ENCODE peak calls at places on chromosomes 1 and 21, in five cellular contexts. G is aorta; F is ovary; M is CD8-positive, alpha-beta T cell; V is PC-3. C is an unnamed sample.

GRCh38 chr1:66261370-66261769 is 272.6 kb upstream of the SGIP1 start:
- DNase-seq in F (no peak), M (no peak), G (no peak), V (peak; percentile 29), C (no peak)

GRCh38 chr1:39976732-39977131 is 21.8 kb downstream of the MFSD2A start:
- DNase-seq in V (no peak), M (no peak), F (no peak), G (no peak), C (no peak)

GRCh38 chr1:89587728-89588127 is 45.2 kb upstream of the LRRC8C start:
- DNase-seq in V (no peak), G (no peak), M (no peak), F (no peak), C (no peak)

GRCh38 chr21:45508607-45509565 is 33.4 kb downstream of the SLC19A1 start:
- DNase-seq in G (peak; percentile 43), V (no peak), M (no peak), F (peak; percentile 27), C (no peak)

GRCh38 chr1:100009458-100009857 is 39.7 kb downstream of the SLC35A3 start:
- DNase-seq in V (peak; percentile 31), M (no peak), F (no peak), G (no peak), C (no peak)

GRCh38 chr1:41637367-41637766 is 152.9 kb upstream of the EDN2 start:
- DNase-seq in G (no peak), F (no peak), V (no peak), M (no peak), C (no peak)

GRCh38 chr1:209685835-209686234 is 10.6 kb downstream of the G0S2 start:
- DNase-seq in M (no peak), V (no peak), F (no peak), G (no peak), C (no peak)

GRCh38 chr1:156913809-156914387 is 6.5 kb upstream of the LRRC71 start:
- DNase-seq in F (no peak), M (no peak), G (peak; percentile 18), V (no peak), C (no peak)

GRCh38 chr1:44068442-44068861 is 37.2 kb upstream of the SLC6A9 start:
- DNase-seq in V (no peak), G (peak; percentile 56), F (no peak), M (no peak), C (peak; percentile 26)

GRCh38 chr1:9690440-9691107 is 39.0 kb downstream of the PIK3CD start:
- DNase-seq in V (no peak), G (no peak), F (no peak), M (no peak), C (no peak)
- H3K27ac ChIP-seq in V (no peak overlapping the region), G (no peak overlapping the region), F (no peak overlapping the region), M (peak overlapping the region; percentile 42), C (no peak overlapping the region)

GRCh38 chr1:206725053-206725963 is 40.6 kb downstream of the MAPKAPK2 start:
- DNase-seq in V (peak; percentile 69), G (no peak), M (peak; percentile 61), F (no peak), C (no peak)
- H3K27ac ChIP-seq in V (no peak overlapping the region), G (no peak overlapping the region), M (no peak overlapping the region), F (no peak overlapping the region), C (no peak overlapping the region)

GRCh38 chr1:206556748-206557635 is 49.7 kb downstream of the RASSF5 start:
- DNase-seq in F (peak; percentile 59), M (peak; percentile 92), G (peak; percentile 93), V (peak; percentile 80), C (no peak)
- H3K27ac ChIP-seq in F (no peak overlapping the region), M (peak overlapping the region; percentile 81), G (no peak overlapping the region), V (peak overlapping the region; percentile 3), C (no peak overlapping the region)

GRCh38 chr21:32298658-32299081 is at the start of gene MRAP:
- DNase-seq in M (no peak), G (no peak), F (no peak), V (no peak), C (no peak)

GRCh38 chr21:32301596-32301995 is 2.9 kb downstream of the MRAP start:
- DNase-seq in V (no peak), G (no peak), F (no peak), M (no peak), C (no peak)

GRCh38 chr21:32298148-32298559 is 501 bp upstream of the MRAP start:
- DNase-seq in G (no peak), V (no peak), F (no peak), M (no peak), C (no peak)

GRCh38 chr21:32300117-32300681 is 1.5 kb downstream of the MRAP start:
- DNase-seq in V (no peak), F (no peak), G (no peak), M (no peak), C (no peak)

GRCh38 chr21:32299695-32300094 is 1.0 kb downstream of the MRAP start:
- DNase-seq in F (no peak), V (no peak), G (no peak), M (no peak), C (no peak)
- H3K27ac ChIP-seq in F (no peak overlapping the region), V (no peak overlapping the region), G (no peak overlapping the region), M (no peak overlapping the region), C (no peak overlapping the region)

GRCh38 chr1:26283226-26283853 is 3.5 kb downstream of the SH3BGRL3 start:
- DNase-seq in G (no peak), M (no peak), F (no peak), V (no peak), C (no peak)
- H3K27ac ChIP-seq in G (no peak overlapping the region), M (peak overlapping the region; percentile 61), F (no peak overlapping the region), V (no peak overlapping the region), C (no peak overlapping the region)

GRCh38 chr21:17903029-17903806 is 84.1 kb upstream of the C21orf91 start:
- DNase-seq in M (no peak), G (no peak), F (no peak), V (peak; percentile 73), C (no peak)

GRCh38 chr21:17901458-17902092 is 82.4 kb upstream of the C21orf91 start:
- DNase-seq in F (no peak), M (no peak), G (no peak), V (peak; percentile 61), C (no peak)

GRCh38 chr21:17903929-17904639 is 84.9 kb upstream of the C21orf91 start:
- DNase-seq in G (no peak), F (no peak), M (no peak), V (no peak), C (no peak)

GRCh38 chr21:17900281-17900989 is 81.3 kb upstream of the C21orf91 start:
- DNase-seq in G (no peak), V (no peak), M (no peak), F (no peak), C (no peak)

DNA sequence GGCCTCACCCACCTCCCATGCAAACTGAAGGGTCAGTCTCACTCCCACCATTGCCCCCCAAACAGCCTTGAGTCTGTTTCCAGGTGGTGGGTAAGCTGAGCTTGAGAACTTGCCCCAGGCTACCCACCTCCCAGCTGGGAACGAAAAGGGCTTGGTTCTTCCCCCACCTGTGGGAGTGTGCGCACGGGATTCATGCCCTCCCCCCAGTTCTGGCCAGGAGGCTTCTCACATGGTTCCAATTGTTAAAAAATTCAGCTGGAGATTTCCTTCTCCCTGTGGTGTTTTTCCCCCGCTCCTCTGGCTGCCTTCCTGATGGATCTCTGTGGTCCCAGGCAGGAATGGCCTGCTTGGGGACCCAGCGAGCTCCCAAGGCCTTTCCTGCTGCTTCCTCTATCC is 81.8 kb upstream of the C21orf91 start:
- DNase-seq in M (no peak), G (no peak), V (no peak), F (no peak), C (no peak)
- H3K27ac ChIP-seq in M (no peak overlapping the region), G (no peak overlapping the region), V (no peak overlapping the region), F (no peak overlapping the region), C (peak overlapping the region; percentile 12)

DNA sequence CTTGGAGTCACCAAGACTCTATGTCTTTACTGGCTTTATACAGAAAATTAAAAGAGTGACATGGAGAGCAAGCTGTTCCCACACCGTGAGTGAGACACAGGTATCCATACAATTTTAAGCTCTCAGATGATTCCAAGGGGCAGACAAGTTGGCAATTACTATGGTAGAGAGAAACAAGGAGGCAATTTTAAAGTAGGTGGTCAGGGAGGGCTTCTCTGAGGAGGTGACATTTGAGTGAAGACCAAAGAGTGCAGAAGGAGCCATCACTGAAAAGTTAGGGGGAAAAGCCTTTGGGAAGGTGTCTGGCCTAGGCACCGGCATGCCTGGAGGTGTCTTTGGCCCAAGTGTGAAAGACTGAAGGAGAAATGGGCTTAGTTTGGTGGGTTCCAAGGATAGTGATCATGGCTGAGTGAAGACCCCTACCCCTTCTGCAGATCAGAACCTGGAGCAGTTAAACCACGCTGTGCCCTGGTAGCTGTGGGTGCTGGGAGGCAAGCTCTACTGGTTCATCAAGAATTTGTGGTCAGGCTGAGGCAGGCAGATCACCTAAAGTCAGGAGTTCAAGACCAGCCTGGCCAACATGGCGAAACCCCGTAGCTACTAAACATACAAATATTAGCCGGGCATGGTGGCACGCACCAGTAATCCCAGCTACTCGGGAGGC is 10.4 kb downstream of the IFI6 start:
- DNase-seq in G (no peak), F (no peak), V (no peak), M (no peak), C (no peak)
- H3K27ac ChIP-seq in G (no peak overlapping the region), F (no peak overlapping the region), V (no peak overlapping the region), M (no peak overlapping the region), C (no peak overlapping the region)

GRCh38 chr1:36284517-36284916 is 21.7 kb upstream of the SH3D21 start:
- DNase-seq in V (no peak), F (no peak), G (no peak), M (no peak), C (no peak)

GRCh38 chr1:36284061-36284460 is 22.1 kb upstream of the SH3D21 start:
- DNase-seq in F (no peak), G (no peak), M (no peak), V (no peak), C (no peak)

GRCh38 chr1:36286802-36287201 is 19.4 kb upstream of the SH3D21 start:
- DNase-seq in F (no peak), V (no peak), G (no peak), M (no peak), C (no peak)

GRCh38 chr1:36287595-36287994 is 18.6 kb upstream of the SH3D21 start:
- DNase-seq in F (no peak), V (no peak), M (no peak), G (no peak), C (no peak)

GRCh38 chr1:36285450-36286101 is 20.6 kb upstream of the SH3D21 start:
- DNase-seq in M (peak; percentile 57), V (peak; percentile 89), G (peak; percentile 59), F (peak; percentile 74), C (peak; percentile 70)
- H3K27ac ChIP-seq in M (no peak overlapping the region), V (no peak overlapping the region), G (no peak overlapping the region), F (no peak overlapping the region), C (no peak overlapping the region)

GRCh38 chr1:8398677-8399076 is 80.8 kb downstream of the SLC45A1 start:
- DNase-seq in M (no peak), G (no peak), V (no peak), F (no peak), C (no peak)
- H3K27ac ChIP-seq in M (no peak overlapping the region), G (no peak overlapping the region), V (peak overlapping the region; percentile 97), F (no peak overlapping the region), C (no peak overlapping the region)

DNA sequence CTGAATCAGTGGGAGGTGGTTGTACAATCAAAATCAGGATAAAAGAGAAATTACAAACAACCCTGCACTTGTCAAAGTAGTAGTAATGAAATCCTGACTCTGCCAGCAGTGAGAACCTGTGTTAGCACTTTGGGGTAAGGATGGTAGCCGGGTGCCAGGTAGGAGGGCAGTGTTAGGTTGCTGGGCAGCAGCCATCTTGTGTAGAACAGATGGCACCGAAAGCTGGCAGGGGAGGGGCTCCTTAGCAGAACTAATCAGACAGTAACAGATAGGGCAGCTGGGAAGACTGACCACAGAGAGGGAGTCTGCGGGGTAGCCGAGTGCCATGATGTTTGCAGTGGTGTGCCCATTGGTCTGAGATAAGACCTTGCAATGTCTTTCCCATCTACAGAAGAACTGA is 137.3 kb downstream of the SDCCAG8 start:
- DNase-seq in F (no peak), V (no peak), G (no peak), M (no peak), C (no peak)
- H3K27ac ChIP-seq in F (no peak overlapping the region), V (no peak overlapping the region), G (no peak overlapping the region), M (no peak overlapping the region), C (no peak overlapping the region)